ENCODE peak calls at places on chromosome 1, in four cellular contexts. One of them, this sample, is unnamed.

GRCh38 chr1:158331431-158331830 is at the start of gene CD1B:
- DNase-seq in fibroblast of the conjunctiva: no peak
- DNase-seq in lung microvascular endothelial cell: no peak
- DNase-seq in NCI-H1048: no peak
- DNase-seq in this sample: no peak

GRCh38 chr1:8247821-8248436 is 70.0 kb upstream of the SLC45A1 start:
- DNase-seq in lung microvascular endothelial cell: no peak
- DNase-seq in NCI-H1048: no peak
- DNase-seq in fibroblast of the conjunctiva: no peak
- DNase-seq in this sample: no peak

GRCh38 chr1:167612583-167612982 is 17.4 kb upstream of the RCSD1 start:
- DNase-seq in NCI-H1048: no peak
- DNase-seq in fibroblast of the conjunctiva: no peak
- DNase-seq in lung microvascular endothelial cell: no peak
- DNase-seq in this sample: no peak

GRCh38 chr1:11062965-11063401 is 3.2 kb upstream of the SRM start:
- DNase-seq in fibroblast of the conjunctiva: no peak
- DNase-seq in lung microvascular endothelial cell: no peak
- DNase-seq in NCI-H1048: no peak
- DNase-seq in this sample: no peak

GRCh38 chr1:204599596-204599995 is 83.4 kb downstream of the MDM4 start:
- DNase-seq in lung microvascular endothelial cell: no peak
- DNase-seq in NCI-H1048: no peak
- DNase-seq in fibroblast of the conjunctiva: no peak
- DNase-seq in this sample: no peak

GRCh38 chr1:55359611-55360010 is 144.4 kb upstream of the USP24 start:
- DNase-seq in NCI-H1048: no peak
- DNase-seq in fibroblast of the conjunctiva: no peak
- DNase-seq in lung microvascular endothelial cell: no peak
- DNase-seq in this sample: no peak

GRCh38 chr1:175830500-175830899 is 87.1 kb upstream of the TNR start:
- DNase-seq in lung microvascular endothelial cell: no peak
- DNase-seq in NCI-H1048: no peak
- DNase-seq in fibroblast of the conjunctiva: no peak
- DNase-seq in this sample: no peak

GRCh38 chr1:3028531-3029282 is 7.4 kb downstream of the ACTRT2 start:
- DNase-seq in fibroblast of the conjunctiva: no peak
- DNase-seq in NCI-H1048: no peak
- DNase-seq in lung microvascular endothelial cell: no peak
- DNase-seq in this sample: no peak

GRCh38 chr1:184935919-184936798 is 38.1 kb downstream of the NIBAN1 start:
- DNase-seq in NCI-H1048: no peak
- DNase-seq in fibroblast of the conjunctiva: no peak
- DNase-seq in lung microvascular endothelial cell: no peak
- DNase-seq in this sample: no peak

GRCh38 chr1:150718225-150718891 is 2.3 kb downstream of the HORMAD1 start:
- DNase-seq in NCI-H1048: no peak
- DNase-seq in fibroblast of the conjunctiva: no peak
- DNase-seq in lung microvascular endothelial cell: no peak
- DNase-seq in this sample: no peak

This sample was measured in effector CD8-positive, alpha-beta T cell.